ENCODE peak calls at places on chromosomes 12 and 14, in four cellular contexts. One of them, this sample, is unnamed.

GRCh38 chr12:2287151-2287550 is 234.4 kb downstream of the CACNA1C start:
- DNase-seq in fibroblast of lung: no peak
- DNase-seq in HepG2: no peak
- DNase-seq in endothelial cell of umbilical vein: no peak
- DNase-seq in this sample: no peak

GRCh38 chr12:10959777-10960176 is 20.7 kb upstream of the TAS2R14 start:
- DNase-seq in HepG2: peak; percentile 6
- DNase-seq in fibroblast of lung: no peak
- DNase-seq in endothelial cell of umbilical vein: peak; percentile 38
- DNase-seq in this sample: no peak

GRCh38 chr12:1502441-1502785 is 92.0 kb downstream of the FBXL14 start:
- DNase-seq in fibroblast of lung: peak; percentile 26
- DNase-seq in HepG2: no peak
- DNase-seq in endothelial cell of umbilical vein: no peak
- DNase-seq in this sample: no peak

GRCh38 chr14:104201063-104201462 is 62.7 kb downstream of the KIF26A start:
- DNase-seq in fibroblast of lung: no peak
- DNase-seq in HepG2: no peak
- DNase-seq in endothelial cell of umbilical vein: no peak
- DNase-seq in this sample: no peak

GRCh38 chr12:107027304-107028053 is 40.5 kb upstream of the MTERF2 start:
- DNase-seq in HepG2: peak; percentile 66
- DNase-seq in fibroblast of lung: peak; percentile 95
- DNase-seq in endothelial cell of umbilical vein: peak; percentile 95
- DNase-seq in this sample: peak; percentile 7

GRCh38 chr12:126537961-126538530 is 1472.8 kb downstream of the AACS start:
- DNase-seq in fibroblast of lung: peak; percentile 16
- DNase-seq in HepG2: no peak
- DNase-seq in endothelial cell of umbilical vein: no peak
- DNase-seq in this sample: no peak

GRCh38 chr12:96210376-96211055 is 16.3 kb downstream of the ELK3 start:
- DNase-seq in fibroblast of lung: no peak
- DNase-seq in HepG2: no peak
- DNase-seq in endothelial cell of umbilical vein: peak; percentile 50
- DNase-seq in this sample: no peak

GRCh38 chr14:99471731-99472130 is 8.9 kb downstream of the SETD3 start:
- DNase-seq in endothelial cell of umbilical vein: no peak
- DNase-seq in HepG2: no peak
- DNase-seq in fibroblast of lung: no peak
- DNase-seq in this sample: no peak

GRCh38 chr14:61106627-61107147 is 125.6 kb downstream of the SLC38A6 start:
- DNase-seq in fibroblast of lung: no peak
- DNase-seq in HepG2: no peak
- DNase-seq in endothelial cell of umbilical vein: no peak
- DNase-seq in this sample: no peak

GRCh38 chr12:3973939-3974644 is 100.9 kb upstream of the PARP11 start:
- DNase-seq in endothelial cell of umbilical vein: no peak
- DNase-seq in fibroblast of lung: no peak
- DNase-seq in HepG2: no peak
- DNase-seq in this sample: no peak

GRCh38 chr12:124650912-124651311 is 83.5 kb upstream of the NCOR2 start:
- DNase-seq in fibroblast of lung: no peak
- DNase-seq in endothelial cell of umbilical vein: no peak
- DNase-seq in HepG2: no peak
- DNase-seq in this sample: no peak

GRCh38 chr14:105999361-106000028 is 473.1 kb downstream of the TMEM121 start:
- DNase-seq in HepG2: peak; percentile 50
- DNase-seq in endothelial cell of umbilical vein: no peak
- DNase-seq in fibroblast of lung: no peak
- DNase-seq in this sample: peak; percentile 40

GRCh38 chr14:90193925-90194324 is 62.4 kb upstream of the PSMC1 start:
- DNase-seq in fibroblast of lung: no peak
- DNase-seq in HepG2: peak; percentile 4
- DNase-seq in endothelial cell of umbilical vein: no peak
- DNase-seq in this sample: no peak

GRCh38 chr14:95394981-95395737 is 75.5 kb upstream of the CLMN start:
- DNase-seq in endothelial cell of umbilical vein: no peak
- DNase-seq in HepG2: no peak
- DNase-seq in fibroblast of lung: no peak
- DNase-seq in this sample: peak; percentile 22

GRCh38 chr12:3087758-3088157 is 10.6 kb downstream of the TSPAN9 start:
- DNase-seq in endothelial cell of umbilical vein: no peak
- DNase-seq in HepG2: no peak
- DNase-seq in fibroblast of lung: no peak
- DNase-seq in this sample: no peak

GRCh38 chr12:91513354-91513753 is 330.7 kb upstream of the DCN start:
- DNase-seq in endothelial cell of umbilical vein: no peak
- DNase-seq in HepG2: no peak
- DNase-seq in fibroblast of lung: no peak
- DNase-seq in this sample: no peak

GRCh38 chr14:103097994-103098957 is 3.8 kb downstream of the EXOC3L4 start:
- DNase-seq in HepG2: no peak
- DNase-seq in endothelial cell of umbilical vein: no peak
- DNase-seq in fibroblast of lung: no peak
- DNase-seq in this sample: no peak

GRCh38 chr14:61537567-61538463 is 157.5 kb upstream of the HIF1A start:
- DNase-seq in fibroblast of lung: peak; percentile 90
- DNase-seq in endothelial cell of umbilical vein: peak; percentile 78
- DNase-seq in HepG2: peak; percentile 97
- DNase-seq in this sample: peak; percentile 52

GRCh38 chr14:51244591-51244990 is 4.5 kb downstream of the TMX1 start:
- DNase-seq in HepG2: no peak
- DNase-seq in fibroblast of lung: no peak
- DNase-seq in endothelial cell of umbilical vein: no peak
- DNase-seq in this sample: no peak

GRCh38 chr12:59182191-59182590 is 261.9 kb upstream of the LRIG3 start:
- DNase-seq in endothelial cell of umbilical vein: no peak
- DNase-seq in HepG2: no peak
- DNase-seq in fibroblast of lung: peak; percentile 7
- DNase-seq in this sample: peak; percentile 6

GRCh38 chr12:42756841-42757661 is 167.5 kb upstream of the PRICKLE1 start:
- DNase-seq in HepG2: no peak
- DNase-seq in fibroblast of lung: peak; percentile 100
- DNase-seq in endothelial cell of umbilical vein: peak; percentile 44
- DNase-seq in this sample: peak; percentile 89

GRCh38 chr12:131671276-131671675 is 39.6 kb upstream of the SFSWAP start:
- DNase-seq in fibroblast of lung: no peak
- DNase-seq in endothelial cell of umbilical vein: no peak
- DNase-seq in HepG2: no peak
- DNase-seq in this sample: no peak

GRCh38 chr14:105562713-105563346 is 36.4 kb downstream of the TMEM121 start:
- DNase-seq in HepG2: no peak
- DNase-seq in endothelial cell of umbilical vein: no peak
- DNase-seq in fibroblast of lung: no peak
- DNase-seq in this sample: no peak

DNA sequence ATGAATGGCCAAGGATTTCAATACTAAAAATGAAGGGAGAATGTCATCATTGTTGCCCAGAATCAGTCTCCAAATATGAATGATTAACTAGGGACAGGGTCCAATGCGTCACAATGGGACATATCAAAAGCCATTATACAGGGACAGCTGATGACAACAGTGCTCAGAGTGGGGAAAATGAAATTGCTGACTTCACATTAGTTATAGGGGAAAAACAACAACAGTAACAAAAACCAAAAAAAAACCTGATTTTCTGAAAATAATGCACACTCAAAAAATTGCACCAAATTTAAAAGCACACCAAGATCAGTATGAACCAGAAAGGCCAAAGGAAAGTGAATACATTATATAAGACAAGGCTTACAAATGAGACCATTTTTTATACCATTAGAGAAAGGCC is 353.2 kb upstream of the SOX5 start:
- DNase-seq in fibroblast of lung: no peak
- DNase-seq in endothelial cell of umbilical vein: no peak
- DNase-seq in HepG2: no peak
- DNase-seq in this sample: no peak
- H3K4me3 ChIP-seq in fibroblast of lung: no peak overlapping the region
- H3K4me3 ChIP-seq in endothelial cell of umbilical vein: no peak overlapping the region
- H3K4me3 ChIP-seq in HepG2: no peak overlapping the region
- H3K4me3 ChIP-seq in this sample: no peak overlapping the region

GRCh38 chr12:47849261-47849660 is 29.6 kb upstream of the HDAC7 start:
- DNase-seq in endothelial cell of umbilical vein: no peak
- DNase-seq in HepG2: no peak
- DNase-seq in fibroblast of lung: peak; percentile 34
- DNase-seq in this sample: no peak
- H3K36me3 ChIP-seq in endothelial cell of umbilical vein: no peaks in the 10 kb centered on the region
- H3K36me3 ChIP-seq in HepG2: no peaks in the 10 kb centered on the region
- H3K36me3 ChIP-seq in fibroblast of lung: peaks cover 14% of the 10 kb centered on the region
- H3K36me3 ChIP-seq in this sample: peaks cover 5% of the 10 kb centered on the region

GRCh38 chr14:92323031-92323915 is at the start of gene SLC24A4:
- DNase-seq in endothelial cell of umbilical vein: no peak
- DNase-seq in fibroblast of lung: peak; percentile 22
- DNase-seq in HepG2: no peak
- DNase-seq in this sample: peak; percentile 32

GRCh38 chr14:92325835-92326234 is 2.9 kb downstream of the SLC24A4 start:
- DNase-seq in endothelial cell of umbilical vein: no peak
- DNase-seq in fibroblast of lung: no peak
- DNase-seq in HepG2: no peak
- DNase-seq in this sample: no peak

GRCh38 chr14:92322516-92322915 is 449 bp upstream of the SLC24A4 start:
- DNase-seq in endothelial cell of umbilical vein: no peak
- DNase-seq in HepG2: no peak
- DNase-seq in fibroblast of lung: no peak
- DNase-seq in this sample: no peak

GRCh38 chr14:92321701-92322100 is 1.3 kb upstream of the SLC24A4 start:
- DNase-seq in fibroblast of lung: no peak
- DNase-seq in HepG2: no peak
- DNase-seq in endothelial cell of umbilical vein: no peak
- DNase-seq in this sample: no peak

DNA sequence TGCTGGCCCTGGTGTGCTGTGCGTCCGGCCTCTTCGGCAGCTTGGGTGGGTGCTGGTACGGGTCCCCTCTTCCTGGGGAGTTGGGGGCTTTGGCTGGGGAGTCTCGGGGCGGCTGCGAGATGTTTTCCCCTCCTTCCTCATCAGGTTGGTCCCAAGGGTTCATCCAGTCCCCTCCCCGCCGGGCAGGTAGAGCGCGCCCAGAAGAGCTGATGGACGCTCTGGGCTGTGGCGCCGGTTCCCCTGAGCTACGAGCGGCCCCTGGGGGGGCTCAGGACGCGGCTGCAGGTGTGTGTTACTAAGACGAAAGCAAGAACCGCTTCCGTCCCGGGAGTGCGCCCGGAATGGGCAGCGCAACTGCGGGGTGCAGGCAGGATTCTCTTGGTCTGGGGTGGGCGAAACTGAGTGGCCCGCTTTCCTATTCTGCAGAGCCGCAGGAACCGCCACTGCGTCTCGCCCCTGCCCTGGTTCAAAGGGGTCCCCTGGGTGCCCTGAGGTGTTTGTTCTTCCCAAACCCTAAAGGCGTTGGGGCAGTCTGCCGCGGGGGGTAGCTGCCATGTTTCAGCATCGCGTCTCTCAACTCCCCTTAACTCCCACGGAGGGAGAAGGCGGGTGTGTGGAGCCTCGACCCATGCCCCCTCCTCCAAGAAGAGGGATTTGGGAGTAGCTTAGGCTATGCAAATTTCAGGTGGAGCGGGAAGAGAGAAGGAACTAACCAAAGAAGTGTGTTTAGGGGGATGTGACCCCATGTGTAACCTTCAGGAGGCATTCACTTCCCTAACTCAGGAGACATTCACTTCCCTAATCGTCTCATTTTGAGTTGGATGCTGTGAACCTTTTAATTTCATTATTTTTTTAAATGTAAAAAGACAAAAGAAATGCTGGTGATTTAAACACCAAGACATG is 1.2 kb downstream of the SLC24A4 start:
- DNase-seq in fibroblast of lung: no peak
- DNase-seq in endothelial cell of umbilical vein: no peak
- DNase-seq in HepG2: no peak
- DNase-seq in this sample: no peak
- H3K4me3 ChIP-seq in fibroblast of lung: no peak overlapping the region
- H3K4me3 ChIP-seq in endothelial cell of umbilical vein: no peak overlapping the region
- H3K4me3 ChIP-seq in HepG2: no peak overlapping the region
- H3K4me3 ChIP-seq in this sample: no peak overlapping the region

GRCh38 chr12:53298154-53298553 is 1.3 kb upstream of the MYG1 start:
- DNase-seq in endothelial cell of umbilical vein: peak; percentile 42
- DNase-seq in HepG2: no peak
- DNase-seq in fibroblast of lung: peak; percentile 80
- DNase-seq in this sample: no peak
- H3K36me3 ChIP-seq in endothelial cell of umbilical vein: peaks cover 9% of the 10 kb centered on the region
- H3K36me3 ChIP-seq in HepG2: peaks cover 20% of the 10 kb centered on the region
- H3K36me3 ChIP-seq in fibroblast of lung: peaks cover 4% of the 10 kb centered on the region
- H3K36me3 ChIP-seq in this sample: peaks cover 68% of the 10 kb centered on the region

GRCh38 chr12:114682101-114682919 is 1.7 kb downstream of the TBX3 start:
- DNase-seq in fibroblast of lung: no peak
- DNase-seq in endothelial cell of umbilical vein: no peak
- DNase-seq in HepG2: no peak
- DNase-seq in this sample: no peak
- H3K4me3 ChIP-seq in fibroblast of lung: peak overlapping the region; percentile 97
- H3K4me3 ChIP-seq in endothelial cell of umbilical vein: no peak overlapping the region
- H3K4me3 ChIP-seq in HepG2: peak overlapping the region; percentile 81
- H3K4me3 ChIP-seq in this sample: peak overlapping the region; percentile 65